ENCODE peak calls at places on chromosomes 12 and 14, in six cellular contexts. L is OCI-LY7, G is HCT116, M is MM.1S, J is GM23338, O is SK-N-SH. U is an unnamed sample.

GRCh38 chr12:13163868-13164267 is 32.7 kb upstream of the EMP1 start:
- DNase-seq in G (no peak), O (no peak), J (no peak), L (no peak), M (no peak), U (no peak)

GRCh38 chr14:96083667-96084320 is 44.6 kb downstream of the C14orf132 start:
- DNase-seq in O (no peak), M (no peak), L (no peak), J (no peak), G (no peak), U (no peak)

GRCh38 chr14:35900741-35901140 is 74.6 kb downstream of the BRMS1L start:
- DNase-seq in L (no peak), O (no peak), G (no peak), J (no peak), M (no peak), U (no peak)

GRCh38 chr12:101021911-101022388 is 188.1 kb downstream of the SLC5A8 start:
- DNase-seq in L (no peak), J (no peak), M (no peak), G (peak; percentile 70), O (no peak), U (peak; percentile 96)

GRCh38 chr12:53402871-53403270 is 20.8 kb upstream of the AMHR2 start:
- DNase-seq in L (no peak), O (no peak), J (no peak), G (no peak), M (no peak), U (no peak)

GRCh38 chr14:80003138-80003537 is 208.2 kb downstream of the DIO2 start:
- DNase-seq in L (no peak), O (no peak), G (no peak), J (no peak), M (no peak), U (no peak)

GRCh38 chr12:84789184-84789583 is 123.4 kb downstream of the SLC6A15 start:
- DNase-seq in G (no peak), J (no peak), L (no peak), O (no peak), M (no peak), U (peak; percentile 10)

GRCh38 chr12:91333966-91334365 is 151.3 kb upstream of the DCN start:
- DNase-seq in O (no peak), L (no peak), J (no peak), G (no peak), M (no peak), U (no peak)

GRCh38 chr12:17593715-17594406 is 496.1 kb downstream of the RERGL start:
- DNase-seq in G (no peak), M (no peak), O (no peak), J (no peak), L (no peak), U (no peak)

GRCh38 chr14:18688346-18688745 is 87.4 kb downstream of the OR11H12 start:
- DNase-seq in L (no peak), J (no peak), M (no peak), O (no peak), G (no peak), U (no peak)

GRCh38 chr12:113591480-113591971 is 119.9 kb upstream of the LHX5 start:
- DNase-seq in O (peak; percentile 72), J (peak; percentile 71), L (no peak), G (no peak), M (no peak), U (no peak)

GRCh38 chr12:78584695-78585094 is 279.9 kb upstream of the SYT1 start:
- DNase-seq in L (peak; percentile 43), M (peak; percentile 54), G (peak; percentile 31), J (peak; percentile 83), O (no peak), U (peak; percentile 13)

GRCh38 chr14:56491299-56492285 is 88.0 kb upstream of the TMEM260 start:
- DNase-seq in O (peak; percentile 39), M (peak; percentile 59), L (peak; percentile 62), G (peak; percentile 79), J (peak; percentile 97), U (peak; percentile 61)

GRCh38 chr14:94826774-94827173 is 56.9 kb upstream of the GSC start:
- DNase-seq in O (no peak), G (no peak), L (no peak), M (no peak), J (no peak), U (no peak)

GRCh38 chr12:109385339-109386078 is 37.8 kb downstream of the MYO1H start:
- DNase-seq in M (peak; percentile 46), L (peak; percentile 61), O (peak; percentile 51), G (peak; percentile 51), J (peak; percentile 56), U (peak; percentile 85)

GRCh38 chr12:62724947-62725447 is 210.0 kb downstream of the PPM1H start:
- DNase-seq in O (no peak), G (peak; percentile 99), J (peak; percentile 94), L (no peak), M (no peak), U (peak; percentile 99)

GRCh38 chr12:122226366-122227222 is 742 bp upstream of the DIABLO start:
- DNase-seq in G (no peak), O (no peak), L (no peak), J (no peak), M (no peak), U (no peak)

GRCh38 chr12:12645485-12645884 is 33.8 kb downstream of the CREBL2 start:
- DNase-seq in G (peak; percentile 16), L (peak; percentile 64), J (peak; percentile 91), M (peak; percentile 64), O (peak; percentile 34), U (peak; percentile 74)

GRCh38 chr14:64704743-64705405 is 650 bp downstream of the PLEKHG3 start:
- DNase-seq in L (no peak), O (peak; percentile 79), M (no peak), J (no peak), G (no peak), U (peak; percentile 55)

GRCh38 chr14:72929316-72930080 is 3.2 kb downstream of the DCAF4 start:
- DNase-seq in J (no peak), L (no peak), G (no peak), O (no peak), M (no peak), U (no peak)

GRCh38 chr14:82079553-82079952 is 545.9 kb upstream of the SEL1L start:
- DNase-seq in M (no peak), J (no peak), L (no peak), O (no peak), G (no peak), U (no peak)

GRCh38 chr12:127280393-127281275 is 986.3 kb upstream of the TMEM132C start:
- DNase-seq in O (peak; percentile 33), G (peak; percentile 62), J (peak; percentile 76), M (peak; percentile 49), L (peak; percentile 39), U (peak; percentile 42)

GRCh38 chr12:71639341-71639760 is 24.3 kb downstream of the ZFC3H1 start:
- DNase-seq in O (peak; percentile 10), J (peak; percentile 37), L (peak; percentile 31), G (no peak), M (peak; percentile 21), U (peak; percentile 17)

GRCh38 chr12:47779301-47779942 is 6.4 kb downstream of the SLC48A1 start:
- DNase-seq in O (peak; percentile 88), J (peak; percentile 97), M (peak; percentile 90), L (peak; percentile 89), G (peak; percentile 61), U (peak; percentile 84)

GRCh38 chr12:47776471-47777143 is 3.6 kb downstream of the SLC48A1 start:
- DNase-seq in G (no peak), O (no peak), M (no peak), L (no peak), J (no peak), U (peak; percentile 72)

GRCh38 chr12:47778842-47779241 is 5.8 kb downstream of the SLC48A1 start:
- DNase-seq in J (no peak), O (no peak), M (no peak), G (no peak), L (no peak), U (no peak)

GRCh38 chr12:47777151-47777550 is 4.1 kb downstream of the SLC48A1 start:
- DNase-seq in M (no peak), G (no peak), J (no peak), O (no peak), L (no peak), U (no peak)

GRCh38 chr12:47777741-47778558 is 4.9 kb downstream of the SLC48A1 start:
- DNase-seq in O (peak; percentile 72), G (no peak), L (no peak), J (no peak), M (no peak), U (peak; percentile 31)
- H3K9me2 ChIP-seq in O (no peaks in the 10 kb centered on the region), G (no peaks in the 10 kb centered on the region), L (no peaks in the 10 kb centered on the region), J (no peaks in the 10 kb centered on the region), M (no peaks in the 10 kb centered on the region), U (no peaks in the 10 kb centered on the region)

GRCh38 chr12:9365296-9365695 is 157.1 kb upstream of the PZP start:
- DNase-seq in M (no peak), O (no peak), J (no peak), L (no peak), G (no peak), U (peak; percentile 51)
- H3K27ac ChIP-seq in M (peak overlapping the region; percentile 75), O (no peak overlapping the region), J (no peak overlapping the region), L (no peak overlapping the region), G (no peak overlapping the region), U (peak overlapping the region; percentile 6)

DNA sequence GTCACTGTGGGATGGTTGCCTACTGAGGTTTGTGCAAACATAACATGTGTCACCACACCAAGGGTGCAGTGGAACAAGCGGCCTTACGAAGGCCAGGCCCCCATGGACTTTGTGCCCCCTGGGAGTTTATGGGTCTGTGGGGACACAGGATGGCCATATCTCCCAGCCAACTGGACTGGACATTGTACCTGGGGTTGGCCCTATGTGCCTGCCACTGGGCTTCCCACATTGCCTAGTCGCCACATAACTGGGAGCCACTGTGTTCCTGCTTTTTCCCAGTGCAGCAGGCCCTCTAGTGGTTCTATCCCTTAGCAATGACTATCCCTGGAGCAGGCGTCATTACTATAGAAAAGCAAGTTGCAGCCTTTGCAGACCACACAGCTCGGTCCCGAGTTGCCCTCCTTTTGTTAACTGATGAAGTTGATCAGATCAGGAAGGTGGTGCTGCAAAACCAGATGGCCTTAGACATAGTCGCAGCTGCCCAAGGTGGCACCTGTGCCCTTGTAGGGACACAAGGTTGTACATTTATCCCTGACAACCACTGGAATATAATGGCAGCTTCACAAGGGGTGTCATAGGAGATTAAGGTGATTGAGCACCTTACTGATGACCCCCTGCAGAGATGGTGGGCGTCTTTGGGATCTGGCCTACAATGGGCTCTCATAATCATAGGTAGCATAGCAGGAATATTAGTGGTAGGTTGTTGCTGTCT is 15.2 kb upstream of the RNASE12 start:
- DNase-seq in O (peak; percentile 34), L (no peak), M (no peak), G (no peak), J (peak; percentile 89), U (peak; percentile 59)
- TF ChIP-seq EZH2phosphoT487 in O (no peak), L (no peak), M (no peak), G (no peak), J (no peak), U (no peak)

GRCh38 chr12:26749781-26750180 is 83.2 kb downstream of the ITPR2 start:
- DNase-seq in J (no peak), O (no peak), L (no peak), G (no peak), M (peak; percentile 53), U (no peak)
- H3K9me2 ChIP-seq in J (peaks cover 6% of the 10 kb centered on the region), O (no peaks in the 10 kb centered on the region), L (no peaks in the 10 kb centered on the region), G (no peaks in the 10 kb centered on the region), M (no peaks in the 10 kb centered on the region), U (no peaks in the 10 kb centered on the region)

U was measured in GM23248.